ENCODE peak calls at places on chromosome 4, in six cellular contexts. One of them, this sample, is unnamed.

GRCh38 chr4:122914938-122915337 is 7.5 kb downstream of the NUDT6 start:
- DNase-seq in stomach: no peak
- DNase-seq in cardiac fibroblast: peak
- DNase-seq in fibroblast of the aortic adventitia: peak
- DNase-seq in IMR-90: peak
- DNase-seq in OCI-LY7: no peak
- DNase-seq in this sample: no peak

GRCh38 chr4:41155194-41155830 is 59.0 kb downstream of the APBB2 start:
- DNase-seq in stomach: no peak
- DNase-seq in cardiac fibroblast: peak
- DNase-seq in fibroblast of the aortic adventitia: peak
- DNase-seq in IMR-90: peak
- DNase-seq in OCI-LY7: no peak
- DNase-seq in this sample: peak

GRCh38 chr4:182083681-182084410 is 159.4 kb upstream of the TENM3 start:
- DNase-seq in stomach: no peak
- DNase-seq in cardiac fibroblast: no peak
- DNase-seq in fibroblast of the aortic adventitia: no peak
- DNase-seq in IMR-90: no peak
- DNase-seq in OCI-LY7: no peak
- DNase-seq in this sample: no peak

GRCh38 chr4:36133658-36134057 is 110.7 kb downstream of the ARAP2 start:
- DNase-seq in stomach: no peak
- DNase-seq in cardiac fibroblast: no peak
- DNase-seq in fibroblast of the aortic adventitia: no peak
- DNase-seq in IMR-90: no peak
- DNase-seq in OCI-LY7: no peak
- DNase-seq in this sample: no peak

GRCh38 chr4:1571986-1572385 is 112.1 kb downstream of the FAM53A start:
- DNase-seq in stomach: no peak
- DNase-seq in cardiac fibroblast: no peak
- DNase-seq in fibroblast of the aortic adventitia: no peak
- DNase-seq in IMR-90: no peak
- DNase-seq in OCI-LY7: no peak
- DNase-seq in this sample: no peak

GRCh38 chr4:10554694-10555093 is 97.5 kb upstream of the ZNF518B start:
- DNase-seq in stomach: peak
- DNase-seq in cardiac fibroblast: peak
- DNase-seq in fibroblast of the aortic adventitia: peak
- DNase-seq in IMR-90: peak
- DNase-seq in OCI-LY7: peak
- DNase-seq in this sample: peak

GRCh38 chr4:8110071-8110986 is 48.3 kb downstream of the ABLIM2 start:
- DNase-seq in stomach: no peak
- DNase-seq in cardiac fibroblast: peak
- DNase-seq in fibroblast of the aortic adventitia: no peak
- DNase-seq in IMR-90: no peak
- DNase-seq in OCI-LY7: peak
- DNase-seq in this sample: peak

GRCh38 chr4:68176500-68176899 is 46.8 kb upstream of the TMPRSS11F start:
- DNase-seq in stomach: no peak
- DNase-seq in cardiac fibroblast: peak
- DNase-seq in fibroblast of the aortic adventitia: no peak
- DNase-seq in IMR-90: no peak
- DNase-seq in OCI-LY7: peak
- DNase-seq in this sample: peak

GRCh38 chr4:113384600-113384999 is 335.1 kb downstream of the ANK2 start:
- DNase-seq in stomach: no peak
- DNase-seq in cardiac fibroblast: peak
- DNase-seq in fibroblast of the aortic adventitia: peak
- DNase-seq in IMR-90: peak
- DNase-seq in OCI-LY7: no peak
- DNase-seq in this sample: peak

GRCh38 chr4:146709956-146710355 is 71.3 kb downstream of the POU4F2 start:
- DNase-seq in stomach: no peak
- DNase-seq in cardiac fibroblast: no peak
- DNase-seq in fibroblast of the aortic adventitia: no peak
- DNase-seq in IMR-90: no peak
- DNase-seq in OCI-LY7: no peak
- DNase-seq in this sample: no peak

DNA sequence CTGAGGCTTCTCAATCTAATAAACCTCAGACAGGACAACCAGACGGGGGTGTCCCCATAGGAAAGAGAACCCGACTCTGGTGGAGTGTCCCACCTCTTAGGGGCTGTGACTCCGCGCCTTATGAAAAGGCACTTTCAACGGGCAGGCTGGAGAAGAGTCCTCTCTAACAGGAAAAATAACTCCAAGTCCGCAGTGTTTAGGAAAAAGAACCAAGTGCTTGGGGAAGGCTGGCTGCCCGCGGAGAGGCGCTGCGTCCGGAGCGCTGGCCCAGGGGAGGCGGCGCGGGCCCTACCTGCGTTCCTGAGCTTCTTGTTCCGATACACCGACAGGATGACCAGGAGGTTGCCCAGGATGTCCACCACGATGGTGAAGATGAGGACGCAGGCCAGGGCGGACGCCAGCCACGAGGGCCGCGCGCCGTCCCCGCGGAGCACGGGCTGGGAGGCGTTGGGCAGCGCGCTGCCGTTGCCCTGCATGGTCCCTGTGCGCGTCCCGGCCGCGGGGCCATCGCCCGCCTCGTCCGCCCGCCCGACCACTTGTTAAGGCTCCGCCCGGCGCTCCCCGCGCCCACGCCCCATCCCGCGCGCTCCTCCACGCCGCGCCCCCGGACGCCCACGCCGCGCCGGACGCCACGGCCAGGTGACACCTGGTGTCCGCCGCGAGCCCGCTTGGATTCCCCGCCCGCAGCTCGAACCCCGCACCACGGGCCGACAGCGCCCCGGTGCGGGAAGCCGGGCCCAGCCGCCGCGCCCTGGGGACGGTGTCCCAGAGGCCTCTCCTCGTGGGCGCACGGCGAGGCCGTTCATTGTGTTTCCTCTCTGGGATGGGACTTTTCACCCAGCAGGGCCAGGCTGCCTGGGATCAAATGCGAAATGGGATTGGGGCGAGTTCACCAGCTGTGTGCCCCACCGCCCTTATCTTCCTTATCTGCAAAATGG is at the start of gene MTNR1A:
- DNase-seq in stomach: no peak
- DNase-seq in cardiac fibroblast: no peak
- DNase-seq in fibroblast of the aortic adventitia: no peak
- DNase-seq in IMR-90: no peak
- DNase-seq in OCI-LY7: no peak
- DNase-seq in this sample: no peak
- TF ChIP-seq CTCF in stomach: no peak
- TF ChIP-seq CTCF in cardiac fibroblast: no peak
- TF ChIP-seq CTCF in fibroblast of the aortic adventitia: no peak
- TF ChIP-seq CTCF in IMR-90: peak
- TF ChIP-seq CTCF in OCI-LY7: no peak
- TF ChIP-seq CTCF in this sample: no peak

GRCh38 chr4:77582151-77582550 is 23.5 kb upstream of the CXCL13 start:
- DNase-seq in stomach: no peak
- DNase-seq in cardiac fibroblast: no peak
- DNase-seq in fibroblast of the aortic adventitia: no peak
- DNase-seq in IMR-90: no peak
- DNase-seq in OCI-LY7: no peak
- DNase-seq in this sample: peak

GRCh38 chr4:77576351-77576750 is 29.3 kb upstream of the CXCL13 start:
- DNase-seq in stomach: no peak
- DNase-seq in cardiac fibroblast: no peak
- DNase-seq in fibroblast of the aortic adventitia: peak
- DNase-seq in IMR-90: no peak
- DNase-seq in OCI-LY7: no peak
- DNase-seq in this sample: no peak

GRCh38 chr4:77579406-77580076 is 26.1 kb upstream of the CXCL13 start:
- DNase-seq in stomach: no peak
- DNase-seq in cardiac fibroblast: peak
- DNase-seq in fibroblast of the aortic adventitia: peak
- DNase-seq in IMR-90: peak
- DNase-seq in OCI-LY7: no peak
- DNase-seq in this sample: peak

GRCh38 chr4:77581724-77582123 is 23.9 kb upstream of the CXCL13 start:
- DNase-seq in stomach: no peak
- DNase-seq in cardiac fibroblast: peak
- DNase-seq in fibroblast of the aortic adventitia: no peak
- DNase-seq in IMR-90: no peak
- DNase-seq in OCI-LY7: no peak
- DNase-seq in this sample: no peak

GRCh38 chr4:77578145-77578544 is 27.5 kb upstream of the CXCL13 start:
- DNase-seq in stomach: no peak
- DNase-seq in cardiac fibroblast: no peak
- DNase-seq in fibroblast of the aortic adventitia: no peak
- DNase-seq in IMR-90: no peak
- DNase-seq in OCI-LY7: no peak
- DNase-seq in this sample: no peak
- TF ChIP-seq CTCF in stomach: no peak
- TF ChIP-seq CTCF in cardiac fibroblast: no peak
- TF ChIP-seq CTCF in fibroblast of the aortic adventitia: no peak
- TF ChIP-seq CTCF in IMR-90: no peak
- TF ChIP-seq CTCF in OCI-LY7: peak
- TF ChIP-seq CTCF in this sample: no peak

GRCh38 chr4:145216532-145216931 is 36.1 kb upstream of the OTUD4 start:
- DNase-seq in stomach: no peak
- DNase-seq in cardiac fibroblast: peak
- DNase-seq in fibroblast of the aortic adventitia: peak
- DNase-seq in IMR-90: peak
- DNase-seq in OCI-LY7: peak
- DNase-seq in this sample: peak
- TF ChIP-seq CTCF in stomach: no peak
- TF ChIP-seq CTCF in cardiac fibroblast: peak
- TF ChIP-seq CTCF in fibroblast of the aortic adventitia: peak
- TF ChIP-seq CTCF in IMR-90: peak
- TF ChIP-seq CTCF in OCI-LY7: peak
- TF ChIP-seq CTCF in this sample: peak

GRCh38 chr4:53709693-53710092 is 118.4 kb upstream of the LNX1 start:
- DNase-seq in stomach: no peak
- DNase-seq in cardiac fibroblast: no peak
- DNase-seq in fibroblast of the aortic adventitia: no peak
- DNase-seq in IMR-90: no peak
- DNase-seq in OCI-LY7: no peak
- DNase-seq in this sample: no peak
- TF ChIP-seq CTCF in stomach: no peak
- TF ChIP-seq CTCF in cardiac fibroblast: peak
- TF ChIP-seq CTCF in fibroblast of the aortic adventitia: peak
- TF ChIP-seq CTCF in IMR-90: peak
- TF ChIP-seq CTCF in OCI-LY7: peak
- TF ChIP-seq CTCF in this sample: peak

This sample was measured in MCF 10A.